ENCODE peak calls at places on chromosomes 12 and 14, in four cellular contexts. M, R, C and S are unnamed samples.

GRCh38 chr14:58398495-58398894 is 2.8 kb downstream of the TOMM20L start:
- DNase-seq in C (no peak), R (no peak), M (no peak), S (no peak)

GRCh38 chr12:31906581-31907286 is 52.5 kb upstream of the RESF1 start:
- DNase-seq in R (no peak), M (no peak), C (no peak), S (no peak)

GRCh38 chr12:66279127-66279712 is 23.1 kb upstream of the HELB start:
- DNase-seq in C (peak), M (peak), R (no peak), S (no peak)

GRCh38 chr12:2673966-2674810 is 120.6 kb upstream of the FKBP4 start:
- DNase-seq in C (no peak), M (no peak), R (no peak), S (no peak)

GRCh38 chr14:55383541-55384140 is 28.0 kb downstream of the ATG14 start:
- DNase-seq in C (no peak), R (no peak), M (no peak), S (no peak)

GRCh38 chr12:42320796-42321195 is 5.1 kb downstream of the ZCRB1 start:
- DNase-seq in M (no peak), R (no peak), C (no peak), S (no peak)

GRCh38 chr14:77099425-77100167 is 1.5 kb downstream of the CIPC start:
- DNase-seq in M (no peak), R (peak), C (peak), S (no peak)

GRCh38 chr14:94340533-94340932 is 17.4 kb upstream of the SERPINA6 start:
- DNase-seq in C (no peak), M (no peak), R (no peak), S (no peak)

GRCh38 chr14:77613207-77613606 is 3.2 kb downstream of the SPTLC2 start:
- DNase-seq in R (no peak), M (no peak), C (no peak), S (no peak)

GRCh38 chr14:87698496-87698895 is 294.5 kb downstream of the GALC start:
- DNase-seq in R (no peak), C (no peak), M (no peak), S (no peak)

GRCh38 chr14:98937021-98937420 is 335.0 kb downstream of the BCL11B start:
- DNase-seq in R (no peak), M (no peak), C (no peak), S (no peak)

GRCh38 chr12:11812558-11813421 is 163.3 kb downstream of the ETV6 start:
- DNase-seq in C (peak), R (no peak), M (no peak), S (no peak)

GRCh38 chr14:51472881-51473280 is 178.8 kb upstream of the FRMD6 start:
- DNase-seq in C (no peak), R (no peak), M (no peak), S (peak)

GRCh38 chr14:99654235-99655000 is 9.5 kb downstream of the HHIPL1 start:
- DNase-seq in M (no peak), C (peak), R (no peak), S (peak)

GRCh38 chr14:48963231-48963630 is 622.9 kb downstream of the RPS29 start:
- DNase-seq in M (no peak), C (no peak), R (no peak), S (no peak)

GRCh38 chr12:41014643-41015020 is 173.5 kb upstream of the PDZRN4 start:
- DNase-seq in C (peak), M (no peak), R (peak), S (no peak)

GRCh38 chr12:108722992-108723766 is 8.1 kb downstream of the CORO1C start:
- DNase-seq in R (peak), M (no peak), C (peak), S (peak)

GRCh38 chr12:82366182-82366581 is 7.9 kb downstream of the METTL25 start:
- DNase-seq in R (no peak), M (no peak), C (peak), S (no peak)

GRCh38 chr12:66624806-66625205 is 54.1 kb downstream of the GRIP1 start:
- DNase-seq in C (no peak), R (no peak), M (no peak), S (no peak)

GRCh38 chr14:104419865-104420458 is 159.6 kb upstream of the C14orf180 start:
- DNase-seq in C (no peak), M (no peak), R (no peak), S (no peak)

GRCh38 chr12:108315486-108316105 is 23.5 kb downstream of the CMKLR1 start:
- DNase-seq in M (no peak), R (no peak), C (no peak), S (no peak)

GRCh38 chr12:123271182-123271491 is 519 bp downstream of the CDK2AP1 start:
- DNase-seq in C (peak), R (no peak), M (peak), S (no peak)

GRCh38 chr14:24102357-24103048 is 8.4 kb downstream of the PCK2 start:
- DNase-seq in C (no peak), M (no peak), R (no peak), S (no peak)

GRCh38 chr14:75222208-75222701 is 45.8 kb upstream of the TMED10 start:
- DNase-seq in R (peak), M (no peak), C (peak), S (peak)

GRCh38 chr12:113505941-113506340 is 34.3 kb upstream of the LHX5 start:
- DNase-seq in M (no peak), R (no peak), C (no peak), S (no peak)

GRCh38 chr12:87642245-87642644 is 387.0 kb downstream of the C12orf50 start:
- DNase-seq in R (no peak), C (no peak), M (no peak), S (no peak)

GRCh38 chr12:69389836-69390235 is 30.3 kb downstream of the YEATS4 start:
- DNase-seq in C (peak), M (no peak), R (no peak), S (no peak)

GRCh38 chr14:47549886-47550285 is 125.5 kb downstream of the MDGA2 start:
- DNase-seq in R (no peak), M (no peak), C (no peak), S (no peak)

GRCh38 chr14:87810711-87811110 is 182.3 kb downstream of the GALC start:
- DNase-seq in C (no peak), M (no peak), R (no peak), S (no peak)

GRCh38 chr14:87199371-87199770 is 793.6 kb downstream of the GALC start:
- DNase-seq in C (no peak), R (no peak), M (no peak), S (no peak)

GRCh38 chr12:15928870-15929571 is 17.9 kb downstream of the DERA start:
- DNase-seq in C (no peak), R (no peak), M (no peak), S (no peak)

GRCh38 chr12:96623818-96624217 is 134.4 kb downstream of the CFAP54 start:
- DNase-seq in R (no peak), M (no peak), C (no peak), S (no peak)

GRCh38 chr12:18429366-18429765 is 168.0 kb downstream of the PIK3C2G start:
- DNase-seq in R (no peak), M (no peak), C (no peak), S (no peak)

GRCh38 chr14:36067428-36068187 is 108.9 kb downstream of the PTCSC3 start:
- DNase-seq in C (no peak), R (no peak), M (no peak), S (no peak)

GRCh38 chr12:15788266-15789214 is 648 bp downstream of the EPS8 start:
- DNase-seq in R (no peak), C (peak), M (peak), S (no peak)

GRCh38 chr12:64890873-64891468 is 66.5 kb downstream of the TBC1D30 start:
- DNase-seq in M (no peak), R (peak), C (peak), S (peak)

GRCh38 chr12:42483534-42483857 is 106.0 kb downstream of the PRICKLE1 start:
- DNase-seq in C (peak), R (no peak), M (no peak), S (no peak)